ENCODE peak calls at places on chromosomes 16 and 17, in four cellular contexts. J, U, N and D are unnamed samples.

GRCh38 chr17:60630352-60630751 is 30.4 kb downstream of the PPM1D start:
- DNase-seq in N (no peak), J (peak), U (peak), D (no peak)

GRCh38 chr16:11067697-11068141 is 123.4 kb downstream of the CLEC16A start:
- DNase-seq in N (no peak), J (no peak), U (no peak), D (no peak)

GRCh38 chr17:66514227-66514806 is 211.9 kb downstream of the PRKCA start:
- DNase-seq in J (no peak), U (no peak), N (no peak), D (peak)

GRCh38 chr16:86931410-86931941 is 353.1 kb downstream of the FOXL1 start:
- DNase-seq in U (no peak), J (no peak), N (no peak), D (no peak)

GRCh38 chr17:83034525-83034924 is 44.9 kb upstream of the METRNL start:
- DNase-seq in N (no peak), U (no peak), J (no peak), D (no peak)

GRCh38 chr17:80751460-80752368 is 207.1 kb downstream of the RPTOR start:
- DNase-seq in N (no peak), U (no peak), J (peak), D (no peak)

GRCh38 chr16:85616608-85617311 is 3.6 kb downstream of the GSE1 start:
- DNase-seq in N (peak), J (peak), U (peak), D (peak)

GRCh38 chr17:52035336-52035915 is 123.1 kb downstream of the CA10 start:
- DNase-seq in J (no peak), U (no peak), N (no peak), D (no peak)

GRCh38 chr17:74739227-74739831 is 2.3 kb downstream of the RAB37 start:
- DNase-seq in J (no peak), U (no peak), N (no peak), D (no peak)

GRCh38 chr16:72198021-72198420 is 26.1 kb upstream of the PMFBP1 start:
- DNase-seq in J (no peak), N (no peak), U (peak), D (no peak)

GRCh38 chr17:57406131-57406980 is 150.0 kb downstream of the MSI2 start:
- DNase-seq in N (no peak), U (peak), J (no peak), D (peak)

GRCh38 chr17:76772842-76773521 is 35.1 kb downstream of the MFSD11 start:
- DNase-seq in U (no peak), J (no peak), N (no peak), D (peak)

GRCh38 chr17:2343421-2343820 is 6.1 kb downstream of the SGSM2 start:
- DNase-seq in N (no peak), U (no peak), J (no peak), D (no peak)

GRCh38 chr16:57535680-57536305 is 578 bp downstream of the CCDC102A start:
- DNase-seq in N (peak), J (peak), U (peak), D (peak)

GRCh38 chr17:70169707-70170597 is 620 bp downstream of the KCNJ2 start:
- DNase-seq in N (no peak), J (peak), U (no peak), D (no peak)

GRCh38 chr17:28958820-28959455 is 7.6 kb upstream of the PHF12 start:
- DNase-seq in N (no peak), U (peak), J (no peak), D (no peak)
- TF ChIP-seq POLR2A in N (no peak), U (no peak), J (no peak), D (no peak)

GRCh38 chr17:36946726-36947091 is 2.0 kb upstream of the AATF start:
- DNase-seq in N (no peak), U (no peak), J (no peak), D (no peak)

GRCh38 chr17:36950027-36950426 is 1.3 kb downstream of the AATF start:
- DNase-seq in U (no peak), N (no peak), J (no peak), D (no peak)

GRCh38 chr17:36949461-36949927 is 740 bp downstream of the AATF start:
- DNase-seq in N (no peak), U (no peak), J (no peak), D (no peak)

GRCh38 chr17:36948717-36949460 is at the start of gene AATF:
- DNase-seq in J (peak), U (peak), N (peak), D (peak)

GRCh38 chr17:36947922-36948716 is 635 bp upstream of the AATF start:
- DNase-seq in J (no peak), U (no peak), N (no peak), D (peak)
- TF ChIP-seq POLR2A in J (no peak), U (no peak), N (no peak), D (no peak)

DNA sequence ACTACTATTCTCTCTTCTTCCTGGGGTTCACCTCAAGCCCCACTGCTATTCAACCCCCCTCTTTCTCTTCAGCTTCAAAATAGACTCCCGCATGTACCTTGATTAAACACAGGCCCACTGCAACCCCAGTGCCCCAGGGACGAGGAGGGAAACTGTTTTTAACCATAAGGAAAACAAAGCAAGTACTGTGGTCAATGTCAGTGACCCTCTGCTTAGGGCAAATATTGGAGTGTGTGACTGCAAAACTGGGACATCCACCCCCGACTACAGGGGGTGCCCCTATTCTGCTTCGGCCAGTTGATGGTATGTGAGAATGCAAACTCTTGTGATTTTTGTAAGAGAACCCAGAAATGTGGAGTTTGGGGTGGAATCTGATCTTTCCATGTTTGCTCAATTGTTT is 9.5 kb upstream of the PNPO start:
- DNase-seq in N (no peak), U (no peak), J (no peak), D (no peak)
- TF ChIP-seq POLR2A in N (no peak), U (no peak), J (no peak), D (no peak)

GRCh38 chr16:26197707-26198106 is 505.9 kb downstream of the HS3ST4 start:
- DNase-seq in N (no peak), J (no peak), U (no peak), D (no peak)

GRCh38 chr16:26194526-26194925 is 502.8 kb downstream of the HS3ST4 start:
- DNase-seq in J (no peak), N (no peak), U (no peak), D (no peak)

GRCh38 chr16:26196806-26197205 is 505.0 kb downstream of the HS3ST4 start:
- DNase-seq in J (no peak), U (no peak), N (no peak), D (no peak)

GRCh38 chr16:26195225-26195624 is 503.5 kb downstream of the HS3ST4 start:
- DNase-seq in U (no peak), N (no peak), J (no peak), D (no peak)

GRCh38 chr16:26196310-26196709 is 504.6 kb downstream of the HS3ST4 start:
- DNase-seq in U (no peak), J (no peak), N (no peak), D (no peak)
- TF ChIP-seq POLR2A in U (no peak), J (no peak), N (no peak), D (no peak)

DNA sequence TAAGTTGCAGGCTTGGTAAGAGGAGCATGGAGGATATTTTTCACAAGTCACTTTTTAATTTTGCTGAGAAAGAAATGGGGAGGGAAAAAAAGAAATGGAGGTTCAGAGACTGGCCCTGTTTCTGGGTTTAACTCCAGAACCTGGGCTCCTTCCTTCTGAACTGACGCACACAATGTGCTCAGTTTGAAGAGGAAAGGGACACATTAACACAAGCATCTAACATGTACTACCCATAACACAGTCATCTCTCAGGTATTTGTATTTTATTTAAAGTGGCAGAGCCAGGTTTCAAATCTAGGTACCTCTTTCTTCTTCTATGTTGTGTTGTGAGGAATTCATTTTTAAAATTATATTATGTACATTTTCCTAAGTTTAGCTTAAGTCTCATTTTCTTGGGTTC is 5.3 kb upstream of the TMEM100 start:
- DNase-seq in J (no peak), U (no peak), N (no peak), D (no peak)
- TF ChIP-seq POLR2A in J (no peak), U (no peak), N (no peak), D (no peak)